ENCODE peak calls at places on chromosomes 13 and 19, in six cellular contexts. C is kidney; D is fibroblast of mammary gland; U is cardiac fibroblast; L is CD8-positive, alpha-beta T cell; F is cardiac muscle cell. R is an unnamed sample.

GRCh38 chr13:51645154-51645650 is 60.9 kb downstream of the WDFY2 start:
- DNase-seq in F (no peak), L (no peak), U (peak; percentile 93), D (peak; percentile 85), C (no peak), R (no peak)

GRCh38 chr19:45104658-45105384 is 11.8 kb downstream of the PPP1R37 start:
- DNase-seq in L (no peak), F (no peak), U (no peak), C (no peak), D (no peak), R (peak; percentile 61)

GRCh38 chr19:16779539-16780163 is 49.5 kb upstream of the SIN3B start:
- DNase-seq in F (no peak), U (peak; percentile 27), L (no peak), C (no peak), D (no peak), R (no peak)

GRCh38 chr13:77833331-77833863 is 85.2 kb downstream of the EDNRB start:
- DNase-seq in C (no peak), L (no peak), U (peak; percentile 86), D (peak; percentile 87), F (no peak), R (no peak)

GRCh38 chr19:15631817-15632216 is 8.9 kb upstream of the CYP4F3 start:
- DNase-seq in U (peak; percentile 2), F (no peak), L (peak; percentile 58), C (no peak), D (peak; percentile 1), R (no peak)

GRCh38 chr19:8334458-8335342 is 8.4 kb downstream of the KANK3 start:
- DNase-seq in C (no peak), L (no peak), F (peak; percentile 72), D (peak; percentile 62), U (peak; percentile 68), R (peak; percentile 64)

GRCh38 chr19:18397242-18398202 is at the start of gene LRRC25:
- DNase-seq in C (peak; percentile 79), F (peak; percentile 54), D (no peak), L (no peak), U (no peak), R (no peak)

GRCh38 chr13:39956036-39956435 is 300.6 kb downstream of the COG6 start:
- DNase-seq in C (no peak), U (no peak), L (no peak), D (no peak), F (no peak), R (no peak)

GRCh38 chr19:54271106-54271505 is 9.8 kb downstream of the LILRB2 start:
- DNase-seq in F (no peak), U (no peak), C (no peak), L (no peak), D (no peak), R (no peak)

GRCh38 chr13:102960959-102961358 is 105.3 kb downstream of the SLC10A2 start:
- DNase-seq in L (no peak), U (no peak), D (no peak), C (no peak), F (no peak), R (no peak)

GRCh38 chr13:102965802-102966201 is 100.4 kb downstream of the SLC10A2 start:
- DNase-seq in L (no peak), U (no peak), D (no peak), C (no peak), F (no peak), R (no peak)

GRCh38 chr13:102962430-102962829 is 103.8 kb downstream of the SLC10A2 start:
- DNase-seq in F (no peak), L (no peak), C (no peak), U (no peak), D (no peak), R (no peak)
- H3K4me3 ChIP-seq in F (no peak overlapping the region), L (no peak overlapping the region), C (no peak overlapping the region), U (no peak overlapping the region), D (no peak overlapping the region), R (no peak overlapping the region)

DNA sequence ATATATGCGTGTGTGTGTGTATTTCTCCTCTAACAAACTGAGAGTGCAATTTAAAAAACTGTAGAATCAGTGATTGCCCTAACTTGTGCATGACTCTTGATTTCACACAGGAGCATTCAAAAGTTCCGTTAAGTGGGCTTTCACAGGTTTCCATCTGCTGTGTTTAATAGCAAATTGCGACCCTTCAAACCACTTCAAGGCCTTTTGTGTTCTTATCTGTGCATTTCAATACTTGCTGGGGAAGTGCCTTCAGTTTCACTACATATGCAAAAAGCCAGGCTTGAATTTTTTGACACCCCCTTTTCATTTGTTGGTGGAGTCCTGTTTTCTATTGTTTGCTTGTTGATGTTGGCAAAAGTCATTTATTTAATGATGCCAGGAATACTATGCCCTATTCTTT is 158.0 kb downstream of the TM9SF2 start:
- DNase-seq in U (no peak), C (no peak), D (no peak), L (no peak), F (peak; percentile 35), R (no peak)
- H3K4me3 ChIP-seq in U (no peak overlapping the region), C (no peak overlapping the region), D (no peak overlapping the region), L (no peak overlapping the region), F (no peak overlapping the region), R (no peak overlapping the region)

DNA sequence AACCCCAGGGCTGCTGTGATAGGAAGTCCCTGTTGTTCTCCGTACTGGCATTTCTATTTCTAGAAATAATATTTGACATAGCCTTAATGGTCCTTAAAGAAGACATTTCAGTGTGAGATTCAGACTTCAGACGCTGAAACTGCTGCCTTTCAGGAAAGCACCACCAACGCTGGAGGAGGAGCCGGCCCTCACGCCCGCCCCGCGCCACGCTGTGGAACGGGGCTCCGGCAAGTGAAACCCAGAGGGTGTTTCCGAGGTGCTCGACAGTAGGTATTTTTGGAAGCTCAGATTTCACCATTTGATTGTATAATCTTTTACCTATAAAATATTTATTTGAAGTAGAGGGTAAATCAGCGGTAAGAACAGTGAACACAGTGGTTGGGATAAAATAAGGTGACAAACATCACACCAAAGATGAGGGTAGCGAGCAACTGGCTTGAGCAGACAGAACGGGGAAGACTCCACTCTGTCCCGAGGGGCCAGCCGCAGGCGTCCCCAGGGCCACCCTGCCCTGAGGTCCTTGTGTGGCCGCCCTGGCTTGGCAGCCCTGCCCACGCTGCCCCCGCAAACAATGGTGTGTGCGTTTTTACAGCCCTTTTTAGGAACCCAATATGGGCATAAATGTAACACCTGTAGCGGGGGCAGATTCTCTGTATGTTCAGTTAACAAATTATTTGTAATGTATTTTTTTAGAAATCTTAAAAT is 85.6 kb upstream of the MCF2L start:
- DNase-seq in C (peak; percentile 51), D (no peak), L (no peak), U (no peak), F (no peak), R (no peak)
- H3K4me3 ChIP-seq in C (no peak overlapping the region), D (no peak overlapping the region), L (no peak overlapping the region), U (no peak overlapping the region), F (no peak overlapping the region), R (no peak overlapping the region)

DNA sequence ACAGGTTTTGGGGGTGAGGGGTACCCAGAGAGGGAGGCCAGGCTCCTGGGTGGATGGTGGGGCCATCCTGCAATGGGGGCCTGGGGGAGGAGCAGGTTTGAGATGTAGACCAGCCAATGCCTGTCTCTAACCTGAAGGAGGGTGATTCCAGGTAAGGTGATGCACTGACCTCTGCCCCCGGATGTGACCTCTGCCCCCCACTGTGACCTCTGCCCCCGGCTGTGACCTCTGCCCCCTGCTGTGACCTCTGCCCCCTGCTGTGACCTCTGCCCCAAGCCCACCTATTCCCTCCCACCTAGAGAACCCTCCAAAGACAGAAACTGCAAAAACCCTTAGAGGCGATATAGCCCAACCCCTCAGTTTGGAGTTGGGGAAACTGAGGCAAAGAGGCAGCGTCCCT is 10.3 kb upstream of the SPACA4 start:
- DNase-seq in D (no peak), U (no peak), C (no peak), F (no peak), L (no peak), R (no peak)
- H3K4me3 ChIP-seq in D (no peak overlapping the region), U (no peak overlapping the region), C (no peak overlapping the region), F (no peak overlapping the region), L (no peak overlapping the region), R (no peak overlapping the region)

DNA sequence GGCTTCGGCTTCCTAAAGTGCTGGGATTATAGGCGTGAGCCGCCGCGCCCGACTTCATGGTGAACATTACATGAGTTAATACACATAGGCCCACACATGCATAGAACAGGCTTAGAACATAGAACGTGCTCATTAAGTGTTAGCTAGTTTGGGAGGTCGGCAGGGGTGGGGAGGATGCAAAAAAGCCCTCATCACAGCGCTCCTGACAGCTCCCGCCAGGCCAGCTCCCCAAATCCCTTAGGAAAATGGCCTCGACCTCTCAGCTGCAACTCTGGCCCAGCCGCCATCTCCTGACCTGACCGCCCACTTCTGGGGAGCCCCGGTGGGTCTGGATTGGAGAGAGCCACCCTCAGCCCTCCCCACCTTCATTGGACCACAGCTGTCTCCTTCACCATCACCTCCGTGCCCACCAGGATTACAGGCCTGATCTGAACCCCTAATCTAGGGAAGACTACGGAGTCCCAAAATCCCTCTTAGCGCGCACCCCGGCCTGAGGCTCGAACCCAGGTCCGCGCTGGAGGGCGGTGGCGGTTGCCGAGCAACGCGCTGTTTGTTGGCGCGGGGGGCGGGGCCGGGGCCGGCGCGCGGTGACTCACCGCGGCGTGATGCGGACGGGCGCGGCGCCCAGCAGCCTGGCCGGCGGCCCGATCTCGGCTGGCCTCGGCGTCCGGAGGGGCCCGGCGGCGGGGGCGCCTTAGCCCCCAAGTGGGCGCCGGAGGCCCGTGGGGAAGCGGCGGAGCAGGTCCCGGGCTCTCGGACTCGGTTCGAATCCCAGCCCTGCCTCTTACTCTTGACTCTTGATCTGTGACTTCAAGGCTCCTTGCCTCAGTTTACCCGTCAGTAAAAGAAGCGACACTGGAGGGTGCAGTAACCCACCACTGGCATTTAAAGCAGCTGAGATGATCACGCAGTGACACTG is 26.7 kb upstream of the NANOS3 start:
- DNase-seq in F (peak; percentile 56), L (peak; percentile 71), C (peak; percentile 94), D (peak; percentile 62), U (peak; percentile 90), R (peak; percentile 88)
- H3K4me3 ChIP-seq in F (no peak overlapping the region), L (no peak overlapping the region), C (peak overlapping the region; percentile 34), D (peak overlapping the region; percentile 39), U (peak overlapping the region; percentile 36), R (peak overlapping the region; percentile 55)

GRCh38 chr13:109874921-109875454 is 88.6 kb upstream of the IRS2 start:
- DNase-seq in L (no peak), C (no peak), D (peak; percentile 68), F (no peak), U (peak; percentile 59), R (no peak)

GRCh38 chr13:109872864-109873263 is 86.5 kb upstream of the IRS2 start:
- DNase-seq in D (no peak), L (no peak), F (no peak), C (no peak), U (no peak), R (no peak)

GRCh38 chr13:109873351-109874123 is 87.2 kb upstream of the IRS2 start:
- DNase-seq in F (no peak), U (no peak), C (no peak), L (no peak), D (no peak), R (no peak)

GRCh38 chr13:109875746-109876145 is 89.4 kb upstream of the IRS2 start:
- DNase-seq in C (no peak), U (no peak), F (no peak), D (no peak), L (no peak), R (no peak)

GRCh38 chr13:109874444-109874920 is 88.1 kb upstream of the IRS2 start:
- DNase-seq in U (no peak), L (no peak), C (no peak), D (no peak), F (no peak), R (no peak)
- H3K4me3 ChIP-seq in U (no peak overlapping the region), L (no peak overlapping the region), C (no peak overlapping the region), D (no peak overlapping the region), F (no peak overlapping the region), R (no peak overlapping the region)

DNA sequence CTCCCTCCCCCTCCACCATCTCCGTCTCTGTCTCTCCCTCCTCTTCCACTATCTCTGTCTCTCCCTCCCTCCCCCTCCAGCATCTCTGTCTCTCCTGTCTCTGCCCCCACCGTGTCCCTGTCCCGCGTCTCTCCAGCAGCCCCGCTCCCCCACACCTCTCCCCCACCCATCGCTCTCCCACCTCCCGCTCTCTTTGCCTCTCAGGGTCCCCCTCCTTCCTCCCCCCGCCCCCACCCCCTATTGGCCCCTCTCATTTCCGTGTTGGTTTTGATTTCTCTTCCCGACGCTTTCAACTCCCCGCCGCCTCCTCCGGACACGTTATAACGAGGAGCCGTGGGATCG is 13.4 kb downstream of the ERFL start:
- DNase-seq in C (no peak), L (no peak), D (no peak), U (no peak), F (no peak), R (no peak)
- H3K4me3 ChIP-seq in C (no peak overlapping the region), L (peak overlapping the region; percentile 62), D (no peak overlapping the region), U (no peak overlapping the region), F (no peak overlapping the region), R (no peak overlapping the region)